ENCODE peak calls at places on chromosomes 2 and 18, in eight cellular contexts. D, A, W, U, G, X, J and E are unnamed samples.

GRCh38 chr2:40466332-40466731 is 14.4 kb upstream of the SLC8A1 start:
- DNase-seq in A (no peak), G (no peak), U (no peak), X (no peak), J (no peak), W (no peak), D (no peak), E (no peak)

GRCh38 chr2:18149660-18150246 is 271.3 kb downstream of the KCNS3 start:
- DNase-seq in X (peak), U (no peak), G (peak), W (peak), D (no peak), J (no peak), A (peak), E (no peak)

GRCh38 chr18:12703714-12704113 is 872 bp downstream of the PSMG2 start:
- DNase-seq in W (peak), D (peak), U (no peak), J (no peak), A (peak), X (no peak), G (peak), E (no peak)

GRCh38 chr2:10329880-10330699 is 27.4 kb downstream of the HPCAL1 start:
- DNase-seq in W (peak), X (peak), A (peak), J (no peak), D (no peak), U (no peak), G (no peak), E (peak)

GRCh38 chr2:67783026-67783425 is 279.8 kb downstream of the C1D start:
- DNase-seq in J (no peak), X (no peak), A (peak), W (no peak), D (no peak), U (no peak), G (no peak), E (no peak)

GRCh38 chr18:58578835-58579560 is 49.9 kb downstream of the ALPK2 start:
- DNase-seq in G (peak), D (peak), J (no peak), A (peak), X (peak), U (no peak), W (peak), E (no peak)

GRCh38 chr18:59493019-59493418 is 134.0 kb upstream of the LMAN1 start:
- DNase-seq in G (no peak), U (no peak), X (no peak), D (no peak), J (no peak), A (no peak), W (no peak), E (no peak)

GRCh38 chr2:27131429-27131828 is 3.0 kb downstream of the PREB start:
- DNase-seq in X (no peak), J (no peak), G (no peak), W (no peak), U (no peak), D (no peak), A (no peak), E (no peak)

GRCh38 chr18:21740724-21741510 is at the start of gene MIB1:
- DNase-seq in X (peak), U (peak), J (peak), D (peak), A (peak), G (peak), W (no peak), E (no peak)

GRCh38 chr2:15313657-15314056 is 247.5 kb downstream of the NBAS start:
- DNase-seq in U (no peak), G (peak), J (no peak), W (peak), X (no peak), D (peak), A (peak), E (no peak)

GRCh38 chr2:96859681-96860064 is 1.9 kb upstream of the ANKRD39 start:
- DNase-seq in U (no peak), G (no peak), D (no peak), J (no peak), A (no peak), W (no peak), X (no peak), E (no peak)

GRCh38 chr2:158214431-158214830 is 112.8 kb downstream of the UPP2 start:
- DNase-seq in X (no peak), G (no peak), W (peak), D (peak), J (no peak), A (no peak), U (peak), E (no peak)

GRCh38 chr2:108988076-108988795 is 784 bp downstream of the EDAR start:
- DNase-seq in D (no peak), U (no peak), G (peak), J (no peak), X (no peak), A (no peak), W (no peak), E (no peak)

GRCh38 chr18:43161528-43161927 is 46.0 kb upstream of the RIT2 start:
- DNase-seq in J (no peak), U (no peak), W (peak), A (peak), X (no peak), D (peak), G (peak), E (no peak)

GRCh38 chr2:172438741-172439508 is 11.5 kb downstream of the ITGA6 start:
- DNase-seq in X (peak), W (peak), G (peak), D (no peak), U (no peak), J (no peak), A (peak), E (no peak)

GRCh38 chr2:17182399-17182798 is 335.8 kb downstream of the RAD51AP2 start:
- DNase-seq in G (no peak), D (no peak), U (no peak), J (no peak), X (no peak), W (no peak), A (no peak), E (no peak)

GRCh38 chr2:216590780-216591179 is 42.4 kb upstream of the IGFBP2 start:
- DNase-seq in U (no peak), J (peak), A (peak), X (peak), D (no peak), G (no peak), W (peak), E (no peak)

GRCh38 chr2:234951386-234952269 is at the start of gene SH3BP4:
- DNase-seq in J (peak), W (peak), G (peak), U (peak), D (no peak), A (peak), X (peak), E (no peak)

GRCh38 chr2:33134086-33134763 is 187.5 kb downstream of the LTBP1 start:
- DNase-seq in A (peak), D (peak), W (peak), X (peak), G (peak), U (peak), J (no peak), E (no peak)

GRCh38 chr2:31980674-31981356 is 30.0 kb downstream of the MEMO1 start:
- DNase-seq in G (no peak), W (peak), X (peak), U (no peak), A (peak), J (no peak), D (no peak), E (no peak)

GRCh38 chr2:188477564-188478086 is 186.0 kb downstream of the GULP1 start:
- DNase-seq in A (no peak), G (no peak), J (no peak), D (no peak), U (no peak), W (no peak), X (no peak), E (no peak)

GRCh38 chr2:19059076-19059475 is 299.3 kb downstream of the OSR1 start:
- DNase-seq in D (no peak), X (no peak), A (no peak), U (no peak), J (no peak), W (no peak), G (peak), E (no peak)

GRCh38 chr2:120012771-120013568 is at the start of gene EPB41L5:
- DNase-seq in X (peak), G (peak), U (peak), A (peak), W (peak), J (peak), D (peak), E (peak)

GRCh38 chr18:62566199-62566598 is 43.4 kb downstream of the ZCCHC2 start:
- DNase-seq in D (no peak), A (peak), X (peak), U (peak), J (no peak), G (no peak), W (peak), E (no peak)

GRCh38 chr2:27306657-27307544 is 1.3 kb downstream of the UCN start:
- DNase-seq in J (no peak), X (no peak), D (no peak), A (no peak), U (no peak), G (no peak), W (no peak), E (no peak)

GRCh38 chr2:223860809-223861738 is 23.7 kb upstream of the AP1S3 start:
- DNase-seq in D (no peak), W (peak), U (no peak), X (peak), J (no peak), G (peak), A (peak), E (no peak)

GRCh38 chr2:233551491-233551890 is 15.1 kb downstream of the USP40 start:
- DNase-seq in W (no peak), X (no peak), U (no peak), A (no peak), J (no peak), G (no peak), D (no peak), E (no peak)

GRCh38 chr2:205808493-205809121 is 126.3 kb downstream of the NRP2 start:
- DNase-seq in G (no peak), A (peak), J (no peak), U (no peak), X (no peak), W (no peak), D (no peak), E (no peak)

GRCh38 chr2:222561817-222562424 is 94.0 kb downstream of the FARSB start:
- DNase-seq in U (peak), J (no peak), W (peak), G (peak), D (no peak), A (peak), X (peak), E (no peak)

GRCh38 chr18:45282101-45282812 is 333.0 kb upstream of the SLC14A2 start:
- DNase-seq in W (no peak), D (no peak), J (no peak), A (no peak), G (no peak), X (no peak), U (no peak), E (no peak)

GRCh38 chr2:241570961-241571581 is 12.5 kb downstream of the BOK start:
- DNase-seq in X (no peak), G (no peak), D (no peak), U (no peak), J (peak), W (no peak), A (no peak), E (no peak)
- H3K4me3 ChIP-seq in X (no peak), G (no peak), D (no peak), U (no peak), J (no peak), W (no peak), A (no peak), E (no peak)

GRCh38 chr18:47151457-47151856 is 1.2 kb upstream of the HDHD2 start:
- DNase-seq in W (no peak), X (no peak), U (no peak), A (peak), G (no peak), J (no peak), D (no peak), E (no peak)
- H3K4me3 ChIP-seq in W (peak), X (no peak), U (no peak), A (no peak), G (no peak), J (peak), D (peak), E (peak)

DNA sequence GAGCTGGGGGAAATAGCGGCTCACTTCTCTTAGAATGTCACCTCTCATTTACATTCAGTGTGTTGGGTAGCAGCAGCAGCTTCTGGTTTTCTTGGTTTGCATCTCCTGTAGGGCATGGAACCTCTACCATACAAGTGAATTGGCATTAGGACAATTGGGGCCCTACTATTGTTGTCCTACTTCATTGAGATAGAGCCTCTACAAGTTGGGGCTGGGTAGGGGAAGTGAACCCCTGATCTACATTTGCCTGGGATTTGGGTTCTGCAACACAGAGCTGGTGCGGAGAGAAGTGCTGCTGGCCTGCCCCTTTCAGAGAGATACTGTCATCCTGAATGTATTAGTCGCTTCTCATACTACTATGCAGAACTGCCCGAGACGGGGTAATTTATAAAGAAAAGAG is 391.6 kb upstream of the HS6ST1 start:
- DNase-seq in D (no peak), U (no peak), J (no peak), A (no peak), X (no peak), G (no peak), W (no peak), E (no peak)
- H3K4me3 ChIP-seq in D (no peak), U (no peak), J (no peak), A (no peak), X (no peak), G (no peak), W (no peak), E (no peak)

DNA sequence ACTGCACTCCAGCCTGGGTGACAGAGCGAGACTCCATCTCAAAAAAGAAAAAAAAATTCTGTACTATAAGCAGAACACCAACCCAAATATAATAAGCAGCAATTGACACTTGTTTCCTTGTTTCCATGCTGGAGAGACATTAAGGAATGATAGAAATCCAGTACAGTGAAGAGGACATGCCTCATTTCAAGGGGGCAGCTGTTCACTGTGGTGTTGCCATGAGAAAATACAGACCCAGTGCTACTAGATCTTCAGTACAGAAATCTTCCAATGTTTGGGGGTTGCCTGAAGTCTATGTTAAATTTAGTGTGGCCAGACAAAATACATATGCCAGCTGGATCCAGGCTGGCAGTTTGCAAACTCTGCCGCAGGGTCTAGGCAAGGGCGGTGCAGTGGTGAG is 6.3 kb upstream of the TMSB10 start:
- DNase-seq in J (no peak), A (no peak), W (no peak), U (no peak), X (no peak), D (no peak), G (no peak), E (no peak)
- H3K4me3 ChIP-seq in J (no peak), A (no peak), W (no peak), U (no peak), X (no peak), D (no peak), G (no peak), E (no peak)

GRCh38 chr2:28394997-28395333 is 2.3 kb downstream of the FOSL2 start:
- DNase-seq in X (no peak), D (no peak), J (no peak), W (no peak), A (no peak), G (no peak), U (no peak), E (no peak)
- H3K4me3 ChIP-seq in X (peak), D (peak), J (peak), W (peak), A (peak), G (peak), U (peak), E (peak)

GRCh38 chr2:45169339-45170190 is 160.3 kb upstream of the SIX2 start:
- DNase-seq in A (no peak), W (peak), X (peak), J (no peak), D (no peak), G (no peak), U (no peak), E (no peak)
- H3K4me3 ChIP-seq in A (peak), W (peak), X (peak), J (peak), D (peak), G (peak), U (peak), E (no peak)

DNA sequence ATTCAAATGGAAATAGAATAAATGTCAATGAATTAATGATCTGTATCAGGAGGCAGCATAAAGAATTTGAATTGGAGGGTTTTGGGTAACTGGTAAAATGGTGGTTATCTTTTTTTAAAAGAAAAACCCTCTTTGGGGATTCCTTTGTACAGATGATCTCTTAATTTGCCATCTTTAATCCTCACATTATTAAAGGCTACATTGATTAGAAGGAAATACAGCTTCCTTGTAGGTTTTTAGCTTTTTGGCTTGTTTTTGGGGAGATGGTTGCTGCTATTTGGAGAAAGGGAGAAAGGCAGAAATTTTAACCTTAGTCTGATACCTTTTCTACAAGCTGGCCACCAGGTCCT is 600 bp upstream of the MAPRE2 start:
- DNase-seq in U (no peak), X (no peak), D (no peak), J (no peak), A (no peak), G (no peak), W (no peak), E (no peak)
- H3K4me3 ChIP-seq in U (peak), X (peak), D (peak), J (peak), A (no peak), G (no peak), W (peak), E (peak)

DNA sequence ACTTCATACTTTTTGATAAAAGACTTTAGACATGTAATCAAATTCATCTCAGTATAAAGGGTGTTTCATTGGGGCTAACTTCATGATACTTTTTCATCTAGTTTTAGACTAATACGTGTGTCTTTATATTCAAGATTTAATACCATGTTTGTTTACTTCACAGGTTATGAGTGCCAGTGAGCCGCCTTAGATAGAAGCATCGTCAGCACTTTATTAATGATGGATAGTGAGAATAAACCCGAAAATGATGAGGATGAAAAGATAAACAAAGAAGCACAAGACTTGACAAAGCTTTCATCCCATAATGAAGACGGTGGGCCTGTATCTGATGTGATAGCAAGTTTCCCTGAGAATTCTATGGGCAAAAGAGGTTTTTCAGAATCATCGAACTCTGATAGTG is 33.1 kb downstream of the ZNF407 start:
- DNase-seq in U (no peak), W (no peak), X (no peak), A (no peak), J (no peak), D (no peak), G (no peak), E (no peak)
- H3K4me3 ChIP-seq in U (no peak), W (no peak), X (no peak), A (no peak), J (no peak), D (no peak), G (no peak), E (peak)

GRCh38 chr2:143132360-143132759 is 3.1 kb downstream of the ARHGAP15 start:
- DNase-seq in U (no peak), J (no peak), W (no peak), A (no peak), D (no peak), G (no peak), X (no peak), E (no peak)

GRCh38 chr2:143125647-143126046 is 3.6 kb upstream of the ARHGAP15 start:
- DNase-seq in A (no peak), U (no peak), J (no peak), D (no peak), W (no peak), G (no peak), X (no peak), E (no peak)

GRCh38 chr2:143133783-143134182 is 4.6 kb downstream of the ARHGAP15 start:
- DNase-seq in W (no peak), X (no peak), A (no peak), J (no peak), U (no peak), G (no peak), D (no peak), E (no peak)

GRCh38 chr2:143123911-143124310 is 5.3 kb upstream of the ARHGAP15 start:
- DNase-seq in A (no peak), X (no peak), W (no peak), G (no peak), J (no peak), D (no peak), U (no peak), E (no peak)

DNA sequence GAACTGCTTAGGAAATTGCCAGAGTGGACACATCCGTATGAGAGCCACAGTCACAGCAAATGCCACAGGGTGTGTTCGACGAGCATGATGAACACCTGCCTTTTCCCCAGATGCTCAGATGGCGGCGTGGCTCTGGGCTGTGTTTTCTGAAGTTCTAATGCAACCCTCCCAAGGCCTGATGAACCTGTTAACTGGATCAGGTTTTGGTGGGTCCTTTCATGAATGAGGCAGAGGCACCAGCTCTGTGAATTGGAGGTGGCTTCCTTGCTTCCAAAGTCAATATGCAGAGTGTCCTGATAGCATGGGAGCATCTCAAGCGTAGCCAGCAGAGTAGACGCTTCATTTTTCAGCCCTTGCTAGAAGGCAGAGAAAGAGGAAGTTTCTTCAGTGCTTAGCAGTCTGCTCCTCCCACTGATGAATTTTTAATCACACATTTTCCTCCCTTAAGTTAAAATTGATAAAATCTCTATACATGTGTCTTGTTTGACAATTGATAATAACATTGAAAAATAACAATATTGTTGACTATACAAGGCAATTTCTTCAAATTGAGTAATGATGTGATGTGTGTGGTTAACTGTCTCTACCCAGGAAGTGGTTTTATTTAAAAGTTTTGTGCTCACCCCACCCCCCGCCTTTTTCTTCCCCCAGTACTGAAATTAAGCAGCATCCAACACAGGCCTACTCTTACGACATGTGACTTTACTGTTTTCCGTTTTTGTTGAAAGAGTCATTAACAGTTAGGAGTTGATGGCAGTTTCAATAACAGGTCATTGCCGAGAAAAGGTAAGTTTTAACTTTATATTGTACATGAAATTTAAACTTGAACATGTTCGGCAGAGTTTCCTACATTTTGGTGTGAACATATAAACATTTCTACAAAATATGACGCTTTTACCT is at the start of gene ARHGAP15:
- DNase-seq in G (no peak), X (no peak), U (no peak), A (no peak), W (no peak), D (no peak), J (no peak), E (peak)
- H3K4me3 ChIP-seq in G (no peak), X (no peak), U (peak), A (no peak), W (no peak), D (no peak), J (no peak), E (peak)